ENCODE peak calls at places on chromosome 6, in ten cellular contexts. W is heart right ventricle, X is AG09319, T is transverse colon, V is Panc1, Q is breast epithelium, I is ovary, B is nephron progenitor cell, J is mesothelial cell of epicardium, A is MM.1S. O is an unnamed sample.

GRCh38 chr6:101502818-101503217 is 109.3 kb downstream of the GRIK2 start:
- DNase-seq in J (no peak), A (no peak), B (no peak), I (no peak), X (no peak), V (no peak), Q (no peak), W (no peak), T (no peak), O (no peak)

GRCh38 chr6:118509009-118509617 is 39.0 kb upstream of the PLN start:
- DNase-seq in V (peak), Q (no peak), W (no peak), B (no peak), X (no peak), T (no peak), I (no peak), J (no peak), A (no peak), O (no peak)

GRCh38 chr6:45226081-45226480 is 102.0 kb upstream of the RUNX2 start:
- DNase-seq in A (no peak), B (no peak), T (no peak), I (no peak), X (no peak), J (no peak), Q (no peak), V (no peak), W (no peak), O (no peak)

GRCh38 chr6:138726066-138727060 is 47.2 kb upstream of the CCDC28A start:
- DNase-seq in W (no peak), V (no peak), X (no peak), A (no peak), Q (no peak), J (no peak), I (no peak), B (no peak), T (no peak), O (no peak)

GRCh38 chr6:81067057-81067456 is 685.4 kb downstream of the TENT5A start:
- DNase-seq in W (no peak), T (no peak), Q (no peak), I (no peak), X (no peak), B (no peak), J (no peak), A (no peak), V (no peak), O (no peak)

GRCh38 chr6:116008470-116009229 is 52.0 kb downstream of the FRK start:
- DNase-seq in J (no peak), I (no peak), V (peak), T (no peak), B (no peak), Q (no peak), A (no peak), W (peak), X (no peak), O (no peak)

GRCh38 chr6:47033029-47033796 is 8.9 kb downstream of the ADGRF1 start:
- DNase-seq in I (no peak), W (no peak), V (no peak), Q (no peak), A (no peak), B (no peak), T (no peak), X (no peak), J (no peak), O (no peak)

GRCh38 chr6:148329568-148330299 is 12.9 kb upstream of the SASH1 start:
- DNase-seq in A (no peak), Q (no peak), J (no peak), I (no peak), T (no peak), V (no peak), B (no peak), W (no peak), X (no peak), O (no peak)

GRCh38 chr6:169222126-169222525 is 31.5 kb downstream of the THBS2 start:
- DNase-seq in W (no peak), V (no peak), B (no peak), J (no peak), T (no peak), Q (no peak), I (no peak), A (no peak), X (no peak), O (no peak)

GRCh38 chr6:159716247-159717086 is 10.8 kb upstream of the WTAP start:
- DNase-seq in B (no peak), T (no peak), I (no peak), Q (no peak), W (no peak), V (no peak), J (no peak), A (no peak), X (peak), O (peak)

GRCh38 chr6:35518566-35519312 is 6.0 kb upstream of the TULP1 start:
- DNase-seq in J (no peak), I (no peak), V (no peak), W (no peak), B (no peak), A (no peak), T (no peak), X (no peak), Q (no peak), O (no peak)

GRCh38 chr6:35077713-35078105 is 63.4 kb downstream of the TCP11 start:
- DNase-seq in I (no peak), A (no peak), V (no peak), J (no peak), Q (peak), W (no peak), B (no peak), T (no peak), X (no peak), O (no peak)

GRCh38 chr6:37585937-37586336 is 86.2 kb upstream of the CCDC167 start:
- DNase-seq in J (no peak), X (no peak), I (no peak), V (no peak), A (no peak), B (no peak), W (no peak), T (no peak), Q (no peak), O (no peak)

GRCh38 chr6:108492131-108492766 is 68.5 kb upstream of the FOXO3 start:
- DNase-seq in B (no peak), A (peak), W (no peak), X (peak), V (peak), T (no peak), I (no peak), Q (no peak), J (no peak), O (no peak)

GRCh38 chr6:147283460-147283859 is 79.2 kb downstream of the STXBP5 start:
- DNase-seq in W (no peak), J (no peak), T (peak), Q (no peak), X (no peak), B (peak), I (no peak), V (no peak), A (no peak), O (peak)

GRCh38 chr6:97705568-97705967 is 422.6 kb upstream of the MMS22L start:
- DNase-seq in B (no peak), W (no peak), A (no peak), J (no peak), V (no peak), X (no peak), Q (no peak), T (no peak), I (no peak), O (no peak)
- TF ChIP-seq CTCF in B (peak), W (no peak), A (peak), J (no peak), V (peak), X (no peak), Q (no peak), T (no peak), I (no peak), O (no peak)

GRCh38 chr6:78770766-78771165 is 96.6 kb upstream of the IRAK1BP1 start:
- DNase-seq in A (no peak), V (no peak), T (no peak), J (no peak), I (no peak), X (no peak), B (no peak), Q (no peak), W (no peak), O (no peak)
- TF ChIP-seq CTCF in A (peak), V (no peak), T (no peak), J (no peak), I (no peak), X (no peak), B (no peak), Q (no peak), W (no peak), O (no peak)

DNA sequence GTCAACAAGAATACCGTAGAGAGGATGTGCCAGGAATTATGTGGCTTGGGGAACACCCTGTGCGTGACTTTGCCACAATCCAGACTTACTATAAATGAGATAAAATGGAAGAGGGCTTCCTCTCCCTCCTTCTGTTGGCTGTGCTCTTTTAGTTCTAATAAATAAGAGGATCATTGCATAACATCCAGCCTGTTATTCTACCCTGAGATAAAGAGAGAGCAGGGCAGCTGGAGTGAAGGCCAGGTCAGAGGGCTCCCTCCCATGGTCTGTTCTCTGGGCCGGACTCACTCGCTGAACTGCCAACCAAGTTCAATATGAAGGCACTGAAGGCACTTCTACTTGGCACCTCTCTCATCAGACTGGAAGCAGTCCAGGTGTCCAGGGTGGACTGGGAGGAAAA is 91.7 kb downstream of the MTFR2 start:
- DNase-seq in Q (no peak), J (no peak), B (no peak), W (peak), T (no peak), I (peak), A (no peak), V (no peak), X (no peak), O (peak)
- TF ChIP-seq CTCF in Q (no peak), J (no peak), B (no peak), W (peak), T (no peak), I (peak), A (no peak), V (no peak), X (no peak), O (peak)

GRCh38 chr6:95649451-95649850 is 72.1 kb downstream of the MANEA start:
- DNase-seq in T (no peak), I (no peak), V (no peak), X (no peak), A (no peak), J (no peak), Q (no peak), B (no peak), W (no peak), O (no peak)

GRCh38 chr6:95654176-95654575 is 76.8 kb downstream of the MANEA start:
- DNase-seq in A (no peak), W (no peak), B (no peak), T (no peak), Q (no peak), I (no peak), J (no peak), X (no peak), V (no peak), O (no peak)

GRCh38 chr6:95648636-95649035 is 71.3 kb downstream of the MANEA start:
- DNase-seq in I (no peak), V (no peak), B (no peak), T (no peak), A (no peak), Q (no peak), J (no peak), X (no peak), W (no peak), O (no peak)
- TF ChIP-seq CTCF in I (no peak), V (no peak), B (no peak), T (no peak), A (peak), Q (no peak), J (no peak), X (no peak), W (no peak), O (no peak)

GRCh38 chr6:137413482-137413881 is 80.7 kb downstream of the OLIG3 start:
- DNase-seq in T (no peak), B (no peak), J (no peak), X (no peak), A (no peak), I (no peak), Q (no peak), V (no peak), W (no peak), O (no peak)

GRCh38 chr6:137414599-137414998 is 79.6 kb downstream of the OLIG3 start:
- DNase-seq in X (no peak), W (no peak), J (no peak), Q (no peak), A (no peak), T (no peak), V (no peak), B (no peak), I (no peak), O (no peak)

GRCh38 chr6:137415834-137416190 is 78.4 kb downstream of the OLIG3 start:
- DNase-seq in I (no peak), B (no peak), W (no peak), A (no peak), T (no peak), J (no peak), V (no peak), X (no peak), Q (no peak), O (no peak)

GRCh38 chr6:137416376-137417109 is 77.7 kb downstream of the OLIG3 start:
- DNase-seq in A (peak), I (no peak), X (no peak), T (no peak), Q (no peak), B (no peak), W (no peak), J (no peak), V (no peak), O (no peak)

DNA sequence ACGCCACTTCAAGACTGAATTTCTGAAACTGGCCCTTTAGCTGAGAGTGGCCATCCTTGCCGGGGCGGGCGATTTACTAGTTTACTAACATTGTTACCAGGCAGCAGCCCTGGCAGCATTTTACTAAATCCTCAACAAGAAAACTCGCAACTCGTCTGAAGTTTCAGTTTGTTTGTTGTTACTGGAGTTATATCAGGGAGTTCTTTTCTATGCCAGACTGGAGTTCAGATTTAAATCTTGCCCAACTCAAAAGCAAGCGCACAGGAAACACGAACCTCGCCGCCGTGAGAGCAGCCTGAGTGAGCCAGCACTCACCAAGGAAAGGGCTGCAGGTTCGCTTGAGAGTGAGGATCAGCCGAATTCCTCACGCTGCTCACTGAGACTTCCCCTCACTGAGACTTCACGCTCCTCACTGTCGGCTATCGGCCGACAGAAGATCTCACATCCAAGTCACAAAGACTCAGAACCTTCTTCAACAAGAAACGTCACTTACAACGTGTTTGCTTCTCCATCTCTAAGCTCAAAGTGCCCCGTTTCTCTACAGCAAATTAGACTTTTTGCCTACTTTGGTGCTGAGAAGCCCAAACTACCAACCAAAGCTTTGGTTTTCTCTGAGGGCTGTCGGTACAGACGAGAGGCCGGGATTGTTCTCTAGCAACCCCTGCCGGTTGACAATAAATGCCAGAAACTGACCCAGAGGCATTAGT is 78.9 kb downstream of the OLIG3 start:
- DNase-seq in V (peak), W (peak), A (peak), T (peak), J (no peak), Q (no peak), I (peak), X (peak), B (peak), O (peak)
- TF ChIP-seq CTCF in V (peak), W (peak), A (peak), T (peak), J (no peak), Q (peak), I (peak), X (peak), B (peak), O (peak)

DNA sequence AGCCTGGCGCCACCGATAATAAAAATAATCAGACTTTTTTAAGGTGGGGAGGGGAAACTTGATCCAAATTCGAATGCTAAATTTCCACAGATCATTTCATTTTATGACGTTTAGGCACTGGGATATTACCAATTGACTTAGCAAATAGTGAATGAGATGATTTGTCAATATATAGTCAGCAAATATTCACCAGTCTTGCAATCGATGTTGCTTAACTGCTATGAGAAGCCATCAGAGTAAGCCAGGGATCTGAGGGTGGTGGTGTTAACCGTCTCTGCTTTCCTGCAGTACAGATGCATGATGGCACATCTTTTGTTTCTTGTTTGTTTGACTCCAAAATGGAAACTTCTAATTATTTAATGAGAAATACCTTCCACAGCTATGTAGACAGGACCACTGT is 258.8 kb upstream of the EXOC2 start:
- DNase-seq in I (no peak), A (no peak), V (no peak), B (no peak), X (no peak), J (no peak), W (no peak), T (no peak), Q (no peak), O (no peak)
- TF ChIP-seq CTCF in I (no peak), A (no peak), V (no peak), B (no peak), X (no peak), J (no peak), W (no peak), T (no peak), Q (no peak), O (no peak)

DNA sequence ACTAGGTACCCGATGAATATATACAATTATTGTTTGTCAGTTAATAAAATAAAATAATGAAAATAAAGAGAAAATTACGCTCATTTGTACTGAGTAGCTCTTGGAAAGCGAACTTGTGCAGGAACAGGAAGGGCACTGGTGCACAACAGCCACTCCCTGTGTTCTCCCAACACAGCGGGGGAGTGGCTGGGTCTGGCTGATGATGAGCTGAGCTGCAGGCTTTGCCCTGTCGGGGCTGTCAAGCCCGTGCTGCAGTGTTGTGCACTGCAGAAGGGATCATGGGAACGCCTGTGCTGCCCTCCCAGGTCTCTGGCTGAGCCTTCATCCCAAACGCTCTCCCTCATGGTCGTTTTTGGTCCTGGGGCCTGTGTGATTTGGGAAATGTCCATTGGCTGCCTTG is 131.7 kb upstream of the MAP3K4 start:
- DNase-seq in W (no peak), X (no peak), Q (no peak), J (no peak), V (no peak), B (no peak), T (no peak), A (no peak), I (no peak), O (no peak)
- TF ChIP-seq CTCF in W (no peak), X (no peak), Q (no peak), J (no peak), V (no peak), B (no peak), T (no peak), A (no peak), I (no peak), O (no peak)

DNA sequence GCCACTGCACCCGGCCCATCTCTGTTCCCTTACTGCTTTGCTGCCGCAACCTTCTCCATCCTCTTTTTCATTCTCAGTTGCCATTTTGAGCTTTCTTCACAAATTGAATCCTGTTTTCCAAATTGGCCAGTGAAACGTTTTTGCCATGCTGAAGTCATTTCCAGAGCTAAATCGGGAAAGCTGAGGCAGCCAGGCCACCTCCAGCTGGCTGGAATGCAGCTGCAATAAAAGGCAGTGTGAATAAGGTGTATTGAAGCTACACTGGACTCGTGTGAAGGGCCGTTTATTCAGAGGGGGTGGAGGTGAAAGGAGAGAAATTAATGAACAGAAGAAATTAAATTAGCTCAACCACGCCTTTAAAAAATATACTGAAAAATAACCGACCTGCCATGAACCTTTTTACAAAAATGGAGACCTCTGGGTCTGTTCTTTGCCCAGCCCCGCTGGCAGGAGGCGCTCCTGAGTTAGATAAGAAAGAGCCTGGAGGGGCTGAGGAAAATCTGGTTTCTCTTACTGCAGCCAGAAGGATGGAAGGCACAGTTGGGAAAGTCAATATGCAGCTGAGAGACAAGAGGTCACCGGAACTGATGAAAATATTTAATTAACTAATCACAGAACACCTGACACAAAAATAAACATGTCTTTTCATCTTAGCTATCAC is 283.9 kb downstream of the FOXC1 start:
- DNase-seq in I (no peak), B (peak), W (no peak), T (no peak), J (no peak), V (no peak), Q (no peak), X (no peak), A (no peak), O (no peak)
- TF ChIP-seq CTCF in I (no peak), B (peak), W (no peak), T (no peak), J (no peak), V (peak), Q (no peak), X (no peak), A (no peak), O (no peak)

O was measured in uterus.